ENCODE peak calls at places on chromosomes 3 and 15, in six cellular contexts. One of them, this sample, is unnamed.

GRCh38 chr3:111762535-111762934 is 96.5 kb upstream of the PHLDB2 start:
- DNase-seq in T-helper 9 cell: no peak
- DNase-seq in SHP77 treated with DMSO at 0.1 percent for 48 hours: no peak
- DNase-seq in Karpas-422: peak
- DNase-seq in central memory CD4-positive, alpha-beta T cell: no peak
- DNase-seq in stimulated activated CD4-positive, alpha-beta T cell treated with anti-CD3 and anti-CD28 coated beads, TNF-alpha, amount 100 ng/mL, for 4 hours: no peak
- DNase-seq in this sample: no peak

GRCh38 chr3:189392969-189393368 is 221.2 kb downstream of the TPRG1 start:
- DNase-seq in Karpas-422: no peak
- DNase-seq in central memory CD4-positive, alpha-beta T cell: no peak
- DNase-seq in stimulated activated CD4-positive, alpha-beta T cell treated with anti-CD3 and anti-CD28 coated beads, TNF-alpha, amount 100 ng/mL, for 4 hours: no peak
- DNase-seq in T-helper 9 cell: no peak
- DNase-seq in SHP77 treated with DMSO at 0.1 percent for 48 hours: no peak
- DNase-seq in this sample: no peak

GRCh38 chr15:38623744-38624143 is 59.1 kb upstream of the RASGRP1 start:
- DNase-seq in central memory CD4-positive, alpha-beta T cell: no peak
- DNase-seq in T-helper 9 cell: no peak
- DNase-seq in Karpas-422: no peak
- DNase-seq in stimulated activated CD4-positive, alpha-beta T cell treated with anti-CD3 and anti-CD28 coated beads, TNF-alpha, amount 100 ng/mL, for 4 hours: no peak
- DNase-seq in SHP77 treated with DMSO at 0.1 percent for 48 hours: no peak
- DNase-seq in this sample: no peak

GRCh38 chr15:62306851-62307504 is 141.9 kb upstream of the C2CD4B start:
- DNase-seq in Karpas-422: peak
- DNase-seq in stimulated activated CD4-positive, alpha-beta T cell treated with anti-CD3 and anti-CD28 coated beads, TNF-alpha, amount 100 ng/mL, for 4 hours: no peak
- DNase-seq in T-helper 9 cell: no peak
- DNase-seq in central memory CD4-positive, alpha-beta T cell: no peak
- DNase-seq in SHP77 treated with DMSO at 0.1 percent for 48 hours: peak
- DNase-seq in this sample: peak

GRCh38 chr3:170496868-170497140 is 78.1 kb downstream of the CLDN11 start:
- DNase-seq in central memory CD4-positive, alpha-beta T cell: no peak
- DNase-seq in T-helper 9 cell: no peak
- DNase-seq in SHP77 treated with DMSO at 0.1 percent for 48 hours: no peak
- DNase-seq in Karpas-422: no peak
- DNase-seq in stimulated activated CD4-positive, alpha-beta T cell treated with anti-CD3 and anti-CD28 coated beads, TNF-alpha, amount 100 ng/mL, for 4 hours: no peak
- DNase-seq in this sample: no peak

GRCh38 chr3:104606812-104607211 is 759.9 kb upstream of the ALCAM start:
- DNase-seq in central memory CD4-positive, alpha-beta T cell: no peak
- DNase-seq in stimulated activated CD4-positive, alpha-beta T cell treated with anti-CD3 and anti-CD28 coated beads, TNF-alpha, amount 100 ng/mL, for 4 hours: no peak
- DNase-seq in SHP77 treated with DMSO at 0.1 percent for 48 hours: no peak
- DNase-seq in Karpas-422: no peak
- DNase-seq in T-helper 9 cell: no peak
- DNase-seq in this sample: no peak

GRCh38 chr3:110378481-110378880 is 693.1 kb upstream of the NECTIN3 start:
- DNase-seq in SHP77 treated with DMSO at 0.1 percent for 48 hours: no peak
- DNase-seq in T-helper 9 cell: no peak
- DNase-seq in central memory CD4-positive, alpha-beta T cell: no peak
- DNase-seq in stimulated activated CD4-positive, alpha-beta T cell treated with anti-CD3 and anti-CD28 coated beads, TNF-alpha, amount 100 ng/mL, for 4 hours: no peak
- DNase-seq in Karpas-422: no peak
- DNase-seq in this sample: no peak

GRCh38 chr15:31230630-31231485 is 95.8 kb upstream of the KLF13 start:
- DNase-seq in SHP77 treated with DMSO at 0.1 percent for 48 hours: no peak
- DNase-seq in Karpas-422: peak
- DNase-seq in central memory CD4-positive, alpha-beta T cell: no peak
- DNase-seq in T-helper 9 cell: no peak
- DNase-seq in stimulated activated CD4-positive, alpha-beta T cell treated with anti-CD3 and anti-CD28 coated beads, TNF-alpha, amount 100 ng/mL, for 4 hours: no peak
- DNase-seq in this sample: no peak

GRCh38 chr15:92451225-92451825 is 57.6 kb downstream of the ST8SIA2 start:
- DNase-seq in SHP77 treated with DMSO at 0.1 percent for 48 hours: no peak
- DNase-seq in Karpas-422: no peak
- DNase-seq in stimulated activated CD4-positive, alpha-beta T cell treated with anti-CD3 and anti-CD28 coated beads, TNF-alpha, amount 100 ng/mL, for 4 hours: no peak
- DNase-seq in T-helper 9 cell: no peak
- DNase-seq in central memory CD4-positive, alpha-beta T cell: no peak
- DNase-seq in this sample: no peak

GRCh38 chr3:13491206-13491974 is 11.3 kb downstream of the HDAC11 start:
- DNase-seq in central memory CD4-positive, alpha-beta T cell: no peak
- DNase-seq in T-helper 9 cell: no peak
- DNase-seq in stimulated activated CD4-positive, alpha-beta T cell treated with anti-CD3 and anti-CD28 coated beads, TNF-alpha, amount 100 ng/mL, for 4 hours: no peak
- DNase-seq in Karpas-422: no peak
- DNase-seq in SHP77 treated with DMSO at 0.1 percent for 48 hours: no peak
- DNase-seq in this sample: no peak

GRCh38 chr3:70871909-70872656 is 559.6 kb upstream of the MDFIC2 start:
- DNase-seq in central memory CD4-positive, alpha-beta T cell: no peak
- DNase-seq in T-helper 9 cell: no peak
- DNase-seq in SHP77 treated with DMSO at 0.1 percent for 48 hours: no peak
- DNase-seq in stimulated activated CD4-positive, alpha-beta T cell treated with anti-CD3 and anti-CD28 coated beads, TNF-alpha, amount 100 ng/mL, for 4 hours: no peak
- DNase-seq in Karpas-422: no peak
- DNase-seq in this sample: no peak

GRCh38 chr3:56711344-56711743 is 28.3 kb upstream of the TASOR start:
- DNase-seq in Karpas-422: no peak
- DNase-seq in SHP77 treated with DMSO at 0.1 percent for 48 hours: no peak
- DNase-seq in central memory CD4-positive, alpha-beta T cell: no peak
- DNase-seq in T-helper 9 cell: no peak
- DNase-seq in stimulated activated CD4-positive, alpha-beta T cell treated with anti-CD3 and anti-CD28 coated beads, TNF-alpha, amount 100 ng/mL, for 4 hours: no peak
- DNase-seq in this sample: no peak

GRCh38 chr3:154074966-154075365 is 46.2 kb upstream of the ARHGEF26 start:
- DNase-seq in Karpas-422: no peak
- DNase-seq in central memory CD4-positive, alpha-beta T cell: no peak
- DNase-seq in stimulated activated CD4-positive, alpha-beta T cell treated with anti-CD3 and anti-CD28 coated beads, TNF-alpha, amount 100 ng/mL, for 4 hours: no peak
- DNase-seq in T-helper 9 cell: no peak
- DNase-seq in SHP77 treated with DMSO at 0.1 percent for 48 hours: no peak
- DNase-seq in this sample: no peak

GRCh38 chr3:181838940-181839914 is 127.5 kb downstream of the SOX2 start:
- DNase-seq in SHP77 treated with DMSO at 0.1 percent for 48 hours: peak
- DNase-seq in Karpas-422: no peak
- DNase-seq in stimulated activated CD4-positive, alpha-beta T cell treated with anti-CD3 and anti-CD28 coated beads, TNF-alpha, amount 100 ng/mL, for 4 hours: no peak
- DNase-seq in T-helper 9 cell: no peak
- DNase-seq in central memory CD4-positive, alpha-beta T cell: no peak
- DNase-seq in this sample: peak

GRCh38 chr3:157335198-157335597 is 101.5 kb upstream of the PTX3 start:
- DNase-seq in Karpas-422: no peak
- DNase-seq in SHP77 treated with DMSO at 0.1 percent for 48 hours: no peak
- DNase-seq in T-helper 9 cell: no peak
- DNase-seq in stimulated activated CD4-positive, alpha-beta T cell treated with anti-CD3 and anti-CD28 coated beads, TNF-alpha, amount 100 ng/mL, for 4 hours: no peak
- DNase-seq in central memory CD4-positive, alpha-beta T cell: no peak
- DNase-seq in this sample: no peak

GRCh38 chr3:71395927-71396695 is 187.4 kb downstream of the FOXP1 start:
- DNase-seq in SHP77 treated with DMSO at 0.1 percent for 48 hours: no peak
- DNase-seq in Karpas-422: no peak
- DNase-seq in central memory CD4-positive, alpha-beta T cell: no peak
- DNase-seq in T-helper 9 cell: no peak
- DNase-seq in stimulated activated CD4-positive, alpha-beta T cell treated with anti-CD3 and anti-CD28 coated beads, TNF-alpha, amount 100 ng/mL, for 4 hours: no peak
- DNase-seq in this sample: no peak

GRCh38 chr15:98745650-98746374 is 97.5 kb downstream of the IGF1R start:
- DNase-seq in T-helper 9 cell: no peak
- DNase-seq in stimulated activated CD4-positive, alpha-beta T cell treated with anti-CD3 and anti-CD28 coated beads, TNF-alpha, amount 100 ng/mL, for 4 hours: no peak
- DNase-seq in Karpas-422: no peak
- DNase-seq in central memory CD4-positive, alpha-beta T cell: no peak
- DNase-seq in SHP77 treated with DMSO at 0.1 percent for 48 hours: no peak
- DNase-seq in this sample: no peak

GRCh38 chr15:35444557-35445204 is 101.3 kb downstream of the DPH6 start:
- DNase-seq in Karpas-422: peak
- DNase-seq in SHP77 treated with DMSO at 0.1 percent for 48 hours: no peak
- DNase-seq in central memory CD4-positive, alpha-beta T cell: no peak
- DNase-seq in T-helper 9 cell: no peak
- DNase-seq in stimulated activated CD4-positive, alpha-beta T cell treated with anti-CD3 and anti-CD28 coated beads, TNF-alpha, amount 100 ng/mL, for 4 hours: no peak
- DNase-seq in this sample: no peak

GRCh38 chr3:36903119-36903882 is 41.6 kb downstream of the TRANK1 start:
- DNase-seq in stimulated activated CD4-positive, alpha-beta T cell treated with anti-CD3 and anti-CD28 coated beads, TNF-alpha, amount 100 ng/mL, for 4 hours: no peak
- DNase-seq in Karpas-422: no peak
- DNase-seq in central memory CD4-positive, alpha-beta T cell: no peak
- DNase-seq in SHP77 treated with DMSO at 0.1 percent for 48 hours: no peak
- DNase-seq in T-helper 9 cell: no peak
- DNase-seq in this sample: no peak

GRCh38 chr15:65323071-65323511 is 18.6 kb downstream of the RNU5B-1 start:
- DNase-seq in central memory CD4-positive, alpha-beta T cell: no peak
- DNase-seq in stimulated activated CD4-positive, alpha-beta T cell treated with anti-CD3 and anti-CD28 coated beads, TNF-alpha, amount 100 ng/mL, for 4 hours: no peak
- DNase-seq in SHP77 treated with DMSO at 0.1 percent for 48 hours: peak
- DNase-seq in Karpas-422: no peak
- DNase-seq in T-helper 9 cell: no peak
- DNase-seq in this sample: no peak

GRCh38 chr3:78804251-78805037 is 963.4 kb downstream of the ROBO1 start:
- DNase-seq in Karpas-422: no peak
- DNase-seq in T-helper 9 cell: no peak
- DNase-seq in central memory CD4-positive, alpha-beta T cell: no peak
- DNase-seq in stimulated activated CD4-positive, alpha-beta T cell treated with anti-CD3 and anti-CD28 coated beads, TNF-alpha, amount 100 ng/mL, for 4 hours: no peak
- DNase-seq in SHP77 treated with DMSO at 0.1 percent for 48 hours: no peak
- DNase-seq in this sample: no peak

GRCh38 chr15:101112336-101113113 is 139.3 kb downstream of the CHSY1 start:
- DNase-seq in stimulated activated CD4-positive, alpha-beta T cell treated with anti-CD3 and anti-CD28 coated beads, TNF-alpha, amount 100 ng/mL, for 4 hours: no peak
- DNase-seq in T-helper 9 cell: no peak
- DNase-seq in SHP77 treated with DMSO at 0.1 percent for 48 hours: no peak
- DNase-seq in Karpas-422: no peak
- DNase-seq in central memory CD4-positive, alpha-beta T cell: no peak
- DNase-seq in this sample: no peak

GRCh38 chr3:11539677-11540076 is 104.0 kb downstream of the VGLL4 start:
- DNase-seq in stimulated activated CD4-positive, alpha-beta T cell treated with anti-CD3 and anti-CD28 coated beads, TNF-alpha, amount 100 ng/mL, for 4 hours: no peak
- DNase-seq in SHP77 treated with DMSO at 0.1 percent for 48 hours: no peak
- DNase-seq in Karpas-422: no peak
- DNase-seq in central memory CD4-positive, alpha-beta T cell: no peak
- DNase-seq in T-helper 9 cell: no peak
- DNase-seq in this sample: no peak

GRCh38 chr15:63256433-63256884 is 20.9 kb upstream of the APH1B start:
- DNase-seq in T-helper 9 cell: no peak
- DNase-seq in central memory CD4-positive, alpha-beta T cell: no peak
- DNase-seq in stimulated activated CD4-positive, alpha-beta T cell treated with anti-CD3 and anti-CD28 coated beads, TNF-alpha, amount 100 ng/mL, for 4 hours: no peak
- DNase-seq in SHP77 treated with DMSO at 0.1 percent for 48 hours: no peak
- DNase-seq in Karpas-422: no peak
- DNase-seq in this sample: no peak

GRCh38 chr3:43102773-43103480 is 3.0 kb downstream of the POMGNT2 start:
- DNase-seq in Karpas-422: peak
- DNase-seq in T-helper 9 cell: no peak
- DNase-seq in stimulated activated CD4-positive, alpha-beta T cell treated with anti-CD3 and anti-CD28 coated beads, TNF-alpha, amount 100 ng/mL, for 4 hours: no peak
- DNase-seq in SHP77 treated with DMSO at 0.1 percent for 48 hours: no peak
- DNase-seq in central memory CD4-positive, alpha-beta T cell: no peak
- DNase-seq in this sample: no peak

GRCh38 chr3:50623840-50624474 is 7.0 kb downstream of the MAPKAPK3 start:
- DNase-seq in central memory CD4-positive, alpha-beta T cell: peak
- DNase-seq in stimulated activated CD4-positive, alpha-beta T cell treated with anti-CD3 and anti-CD28 coated beads, TNF-alpha, amount 100 ng/mL, for 4 hours: no peak
- DNase-seq in Karpas-422: no peak
- DNase-seq in SHP77 treated with DMSO at 0.1 percent for 48 hours: no peak
- DNase-seq in T-helper 9 cell: no peak
- DNase-seq in this sample: no peak

This sample was measured in progenitor cell of endocrine pancreas.